ENCODE peak calls at places on chromosomes 5 and 9, in ten cellular contexts. L is ovary, B is upper lobe of left lung, H is GM12878, A is right lobe of liver, W is endothelial cell of umbilical vein, K is Peyer's patch, T is A549, E is esophagus squamous epithelium, I is sigmoid colon. O is an unnamed sample. For H3K4me1, the result is how much of the 10 kb centered on the place peaks cover.

GRCh38 chr9:73149371-73150067 is 2.1 kb upstream of the ANXA1 start:
- DNase-seq in L (no peak), B (no peak), H (peak), A (no peak), W (peak), K (no peak), T (peak), E (no peak), I (no peak), O (no peak)

GRCh38 chr9:34986541-34987047 is 3.0 kb upstream of the DNAJB5 start:
- DNase-seq in L (no peak), B (no peak), H (no peak), A (no peak), W (peak), K (peak), T (no peak), E (no peak), I (no peak), O (no peak)

GRCh38 chr9:1018121-1018520 is 32.0 kb upstream of the DMRT2 start:
- DNase-seq in L (no peak), B (peak), H (no peak), A (peak), W (no peak), K (no peak), T (no peak), E (no peak), I (no peak), O (no peak)

GRCh38 chr9:83583151-83584014 is 39.6 kb upstream of the IDNK start:
- DNase-seq in L (peak), B (no peak), H (no peak), A (peak), W (peak), K (peak), T (peak), E (no peak), I (peak), O (peak)

GRCh38 chr5:23977365-23977764 is 470.0 kb downstream of the PRDM9 start:
- DNase-seq in L (no peak), B (no peak), H (no peak), A (no peak), W (no peak), K (no peak), T (no peak), E (no peak), I (no peak), O (no peak)

GRCh38 chr5:92917044-92917443 is 664.0 kb downstream of the NR2F1-AS1 start:
- DNase-seq in L (no peak), B (no peak), H (no peak), A (no peak), W (no peak), K (no peak), T (no peak), E (no peak), I (no peak), O (no peak)

GRCh38 chr5:122358382-122358990 is 46.4 kb downstream of the SNCAIP start:
- DNase-seq in L (no peak), B (no peak), H (no peak), A (no peak), W (peak), K (no peak), T (no peak), E (no peak), I (no peak), O (no peak)

GRCh38 chr5:118921946-118922345 is 66.4 kb downstream of the DTWD2 start:
- DNase-seq in L (no peak), B (no peak), H (no peak), A (no peak), W (no peak), K (no peak), T (no peak), E (no peak), I (no peak), O (no peak)

GRCh38 chr5:177330991-177331837 is 19.5 kb upstream of the MXD3 start:
- DNase-seq in L (no peak), B (no peak), H (no peak), A (no peak), W (no peak), K (no peak), T (no peak), E (no peak), I (no peak), O (no peak)

GRCh38 chr9:35716236-35716635 is 15.8 kb downstream of the TLN1 start:
- DNase-seq in L (no peak), B (no peak), H (no peak), A (no peak), W (no peak), K (no peak), T (no peak), E (no peak), I (peak), O (no peak)

GRCh38 chr5:16178745-16179372 is 732 bp downstream of the MARCHF11 start:
- DNase-seq in L (peak), B (peak), H (no peak), A (no peak), W (peak), K (no peak), T (no peak), E (no peak), I (no peak), O (peak)

GRCh38 chr5:148913985-148914421 is 87.6 kb downstream of the ADRB2 start:
- DNase-seq in L (no peak), B (no peak), H (no peak), A (no peak), W (peak), K (no peak), T (no peak), E (no peak), I (no peak), O (no peak)

GRCh38 chr5:149617760-149618306 is 36.5 kb downstream of the ARHGEF37 start:
- DNase-seq in L (no peak), B (peak), H (peak), A (no peak), W (no peak), K (peak), T (no peak), E (no peak), I (no peak), O (no peak)

GRCh38 chr5:717143-717542 is 24.0 kb upstream of the TPPP start:
- DNase-seq in L (no peak), B (no peak), H (no peak), A (peak), W (no peak), K (no peak), T (no peak), E (no peak), I (no peak), O (no peak)

GRCh38 chr9:2764371-2764770 is 47.1 kb downstream of the KCNV2 start:
- DNase-seq in L (no peak), B (no peak), H (peak), A (no peak), W (no peak), K (no peak), T (no peak), E (no peak), I (no peak), O (no peak)

GRCh38 chr9:99713838-99714306 is 107.8 kb upstream of the NR4A3 start:
- DNase-seq in L (no peak), B (no peak), H (no peak), A (no peak), W (no peak), K (no peak), T (no peak), E (no peak), I (no peak), O (no peak)

GRCh38 chr9:137127301-137128157 is 11.4 kb upstream of the GRIN1 start:
- DNase-seq in L (no peak), B (peak), H (no peak), A (no peak), W (peak), K (peak), T (no peak), E (no peak), I (no peak), O (no peak)

GRCh38 chr9:33198163-33198562 is 31.0 kb upstream of the B4GALT1 start:
- DNase-seq in L (peak), B (no peak), H (no peak), A (no peak), W (no peak), K (no peak), T (no peak), E (no peak), I (peak), O (peak)

GRCh38 chr9:114606597-114607207 is 4.4 kb upstream of the TMEM268 start:
- DNase-seq in L (peak), B (no peak), H (no peak), A (peak), W (peak), K (no peak), T (no peak), E (no peak), I (no peak), O (no peak)

GRCh38 chr9:123620258-123620657 is 264.3 kb downstream of the CRB2 start:
- DNase-seq in L (no peak), B (no peak), H (no peak), A (no peak), W (no peak), K (no peak), T (peak), E (no peak), I (no peak), O (no peak)

GRCh38 chr9:91035825-91036208 is 234.2 kb downstream of the SYK start:
- DNase-seq in L (no peak), B (no peak), H (no peak), A (no peak), W (no peak), K (no peak), T (no peak), E (no peak), I (no peak), O (peak)

GRCh38 chr9:110133608-110134214 is 74.2 kb downstream of the C9orf152 start:
- DNase-seq in L (no peak), B (no peak), H (no peak), A (no peak), W (no peak), K (no peak), T (peak), E (no peak), I (no peak), O (no peak)

GRCh38 chr5:82467006-82467561 is 188.9 kb upstream of the RPS23 start:
- DNase-seq in L (no peak), B (no peak), H (no peak), A (no peak), W (peak), K (no peak), T (no peak), E (no peak), I (no peak), O (peak)

GRCh38 chr5:159059722-159060121 is 40.0 kb downstream of the EBF1 start:
- DNase-seq in L (no peak), B (no peak), H (no peak), A (no peak), W (no peak), K (no peak), T (no peak), E (no peak), I (no peak), O (no peak)

GRCh38 chr9:127470662-127471061 is 19.4 kb downstream of the LRSAM1 start:
- DNase-seq in L (no peak), B (no peak), H (no peak), A (no peak), W (no peak), K (no peak), T (no peak), E (no peak), I (no peak), O (no peak)

GRCh38 chr9:76459691-76460635 is 981 bp downstream of the GCNT1 start:
- DNase-seq in L (peak), B (peak), H (no peak), A (no peak), W (peak), K (no peak), T (peak), E (no peak), I (no peak), O (peak)

GRCh38 chr5:9188956-9189355 is 356.9 kb downstream of the SEMA5A start:
- DNase-seq in L (no peak), B (no peak), H (no peak), A (no peak), W (no peak), K (no peak), T (no peak), E (no peak), I (no peak), O (no peak)

GRCh38 chr5:73028991-73029540 is 73.2 kb downstream of the FCHO2 start:
- DNase-seq in L (no peak), B (no peak), H (no peak), A (no peak), W (no peak), K (no peak), T (no peak), E (no peak), I (no peak), O (no peak)

GRCh38 chr5:113271015-113271414 is 163.8 kb downstream of the TSSK1B start:
- DNase-seq in L (no peak), B (no peak), H (no peak), A (no peak), W (peak), K (no peak), T (no peak), E (no peak), I (no peak), O (no peak)

GRCh38 chr9:73270967-73271722 is 119.5 kb downstream of the ANXA1 start:
- DNase-seq in L (no peak), B (no peak), H (no peak), A (no peak), W (peak), K (no peak), T (peak), E (no peak), I (no peak), O (no peak)

GRCh38 chr9:127876764-127877562 is 512 bp downstream of the AK1 start:
- DNase-seq in L (peak), B (peak), H (no peak), A (peak), W (peak), K (no peak), T (no peak), E (no peak), I (peak), O (no peak)

GRCh38 chr9:33166263-33167083 is 663 bp downstream of the B4GALT1 start:
- DNase-seq in L (peak), B (no peak), H (no peak), A (peak), W (peak), K (peak), T (peak), E (no peak), I (peak), O (peak)

GRCh38 chr9:116209406-116210116 is 56.0 kb downstream of the PAPPA start:
- DNase-seq in L (no peak), B (no peak), H (no peak), A (no peak), W (no peak), K (no peak), T (no peak), E (no peak), I (no peak), O (no peak)

GRCh38 chr5:142551242-142552067 is 134.4 kb downstream of the FGF1 start:
- DNase-seq in L (no peak), B (peak), H (no peak), A (no peak), W (no peak), K (no peak), T (no peak), E (no peak), I (peak), O (no peak)

GRCh38 chr9:126411948-126412284 is 85.3 kb downstream of the MVB12B start:
- DNase-seq in L (no peak), B (no peak), H (no peak), A (peak), W (no peak), K (no peak), T (no peak), E (no peak), I (no peak), O (no peak)
- H3K27ac ChIP-seq in L (no peak), B (peak), H (no peak), A (no peak), W (no peak), K (peak), T (no peak), E (peak), I (no peak), O (no peak)

GRCh38 chr5:75512383-75513074 is 838 bp downstream of the POLK start:
- DNase-seq in L (no peak), B (no peak), H (no peak), A (no peak), W (no peak), K (no peak), T (no peak), E (no peak), I (no peak), O (no peak)
- H3K4me1 ChIP-seq in L (under half), B (under half), H (under half), A (under half), W (under half), K (under half), T (under half), E (under half), I (under half), O (under half)

DNA sequence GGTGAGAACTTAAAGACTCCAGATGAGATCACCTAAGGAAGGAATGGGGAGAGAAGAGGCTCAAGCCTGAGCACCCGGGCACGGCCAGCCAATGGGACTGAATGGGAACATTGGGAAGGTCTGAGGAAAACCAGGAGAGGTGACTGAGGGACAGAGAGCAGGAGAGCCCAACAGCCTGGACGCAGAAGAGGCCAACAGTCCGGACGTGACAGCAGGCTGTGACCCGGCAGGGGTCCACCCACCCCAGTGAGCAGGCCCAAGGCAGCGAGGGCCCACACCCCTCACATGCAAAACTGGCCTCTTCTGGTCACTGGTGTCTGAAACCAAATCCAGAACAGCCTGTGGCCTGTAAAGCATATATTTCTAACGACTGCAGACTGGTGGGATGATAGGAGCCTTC is 7.6 kb upstream of the SPTLC1 start:
- DNase-seq in L (no peak), B (peak), H (no peak), A (no peak), W (no peak), K (no peak), T (no peak), E (no peak), I (no peak), O (no peak)
- TF ChIP-seq POLR2A in L (no peak), B (no peak), H (no peak), A (no peak), W (no peak), K (no peak), T (no peak), E (no peak), I (no peak), O (no peak)

GRCh38 chr9:89452561-89452960 is 45.4 kb downstream of the SEMA4D start:
- DNase-seq in L (no peak), B (no peak), H (no peak), A (no peak), W (no peak), K (no peak), T (no peak), E (no peak), I (no peak), O (no peak)

GRCh38 chr9:89455356-89455824 is 42.5 kb downstream of the SEMA4D start:
- DNase-seq in L (no peak), B (no peak), H (no peak), A (no peak), W (no peak), K (peak), T (no peak), E (no peak), I (no peak), O (no peak)

GRCh38 chr9:89453452-89453851 is 44.5 kb downstream of the SEMA4D start:
- DNase-seq in L (no peak), B (no peak), H (no peak), A (no peak), W (no peak), K (no peak), T (no peak), E (no peak), I (no peak), O (no peak)

GRCh38 chr9:89457376-89457855 is 40.5 kb downstream of the SEMA4D start:
- DNase-seq in L (no peak), B (no peak), H (no peak), A (no peak), W (no peak), K (no peak), T (no peak), E (no peak), I (no peak), O (no peak)

DNA sequence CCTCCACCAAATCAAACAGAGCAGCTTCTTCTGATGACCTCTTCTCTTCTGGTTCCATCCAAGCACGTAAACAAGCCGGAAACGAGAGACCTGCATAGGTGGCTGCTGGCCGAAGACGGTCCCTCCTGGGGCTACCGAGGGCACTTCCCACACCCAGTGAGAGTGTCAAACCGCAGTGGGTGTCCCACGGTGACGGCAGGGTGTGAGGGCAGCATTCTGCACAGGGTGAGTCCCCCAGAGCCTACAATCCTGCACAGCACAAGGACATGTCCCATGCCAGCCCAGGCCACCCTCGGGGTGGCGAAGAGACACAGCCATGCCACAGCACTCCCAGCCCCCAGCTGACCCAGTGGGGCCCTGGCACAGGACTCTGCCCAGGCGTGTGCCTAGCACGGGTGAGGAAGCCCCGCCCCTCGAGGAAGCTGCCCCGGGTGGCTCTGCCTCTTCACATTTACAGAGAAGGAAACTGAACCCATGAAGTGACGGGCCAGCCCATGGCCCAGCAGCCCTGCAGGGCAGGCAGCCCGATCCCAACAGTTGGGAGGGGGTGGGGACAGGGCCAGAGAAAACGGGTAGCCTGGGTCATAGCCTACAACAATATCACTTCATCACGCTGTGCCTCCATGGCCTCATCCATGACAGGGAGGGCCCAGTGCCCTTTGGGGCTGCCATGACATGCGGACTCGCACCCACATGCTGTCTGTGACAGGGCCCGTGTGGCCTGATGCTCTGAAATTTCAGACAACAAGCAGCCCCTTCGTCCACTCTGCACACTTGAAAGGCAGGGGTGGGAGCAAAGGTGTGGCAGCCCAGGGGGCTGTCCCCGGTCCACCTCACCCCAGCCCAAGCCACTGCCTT is 43.2 kb downstream of the SEMA4D start:
- DNase-seq in L (no peak), B (peak), H (no peak), A (no peak), W (no peak), K (no peak), T (no peak), E (no peak), I (no peak), O (no peak)
- H3K27ac ChIP-seq in L (no peak), B (no peak), H (no peak), A (no peak), W (no peak), K (peak), T (no peak), E (no peak), I (no peak), O (no peak)

GRCh38 chr5:175517824-175518450 is 39.6 kb downstream of the SFXN1 start:
- DNase-seq in L (no peak), B (no peak), H (no peak), A (no peak), W (no peak), K (no peak), T (no peak), E (no peak), I (no peak), O (no peak)

GRCh38 chr5:175520873-175521272 is 42.5 kb downstream of the SFXN1 start:
- DNase-seq in L (no peak), B (no peak), H (no peak), A (no peak), W (no peak), K (no peak), T (no peak), E (no peak), I (no peak), O (no peak)

GRCh38 chr5:175520321-175520720 is 42.0 kb downstream of the SFXN1 start:
- DNase-seq in L (no peak), B (no peak), H (no peak), A (no peak), W (no peak), K (no peak), T (no peak), E (no peak), I (no peak), O (no peak)

GRCh38 chr5:175516933-175517823 is 38.8 kb downstream of the SFXN1 start:
- DNase-seq in L (no peak), B (no peak), H (no peak), A (no peak), W (no peak), K (no peak), T (no peak), E (no peak), I (no peak), O (no peak)

GRCh38 chr5:175519006-175519405 is 40.6 kb downstream of the SFXN1 start:
- DNase-seq in L (no peak), B (no peak), H (no peak), A (no peak), W (no peak), K (no peak), T (no peak), E (no peak), I (no peak), O (no peak)
- H3K4me1 ChIP-seq in L (under half), B (under half), H (under half), A (under half), W (under half), K (under half), T (under half), E (under half), I (under half), O (under half)

DNA sequence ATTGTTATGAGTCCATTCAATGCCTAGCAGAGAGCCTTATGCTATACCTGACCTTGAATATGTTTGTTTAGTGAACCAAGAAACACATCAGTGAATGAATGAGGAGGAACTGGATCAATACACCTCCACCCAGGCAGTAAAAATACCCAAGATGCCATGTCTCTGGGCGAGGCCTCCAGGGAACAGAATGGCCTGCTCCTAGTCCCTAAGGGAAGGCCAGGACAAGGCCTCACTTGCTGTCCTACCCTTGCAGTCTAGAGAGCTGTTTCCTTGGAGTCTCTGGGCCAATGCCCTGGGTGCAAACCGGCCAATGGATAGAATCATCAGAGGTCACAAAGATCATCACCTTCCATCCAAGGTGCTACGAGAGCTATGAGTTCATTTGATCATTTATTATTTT is 26.1 kb downstream of the TNIP1 start:
- DNase-seq in L (no peak), B (no peak), H (no peak), A (no peak), W (no peak), K (no peak), T (no peak), E (no peak), I (no peak), O (no peak)
- TF ChIP-seq POLR2A in L (no peak), B (no peak), H (no peak), A (no peak), W (no peak), K (peak), T (no peak), E (no peak), I (no peak), O (no peak)

O was measured in uterus.